ENCODE peak calls at places on chromosomes 11 and 22, in ten cellular contexts. One of them, this sample, is unnamed.

GRCh38 chr22:25054943-25055511 is 102.5 kb downstream of the KIAA1671 start:
- DNase-seq in GM12865: peak
- DNase-seq in left ventricle myocardium inferior: no peak
- DNase-seq in HCT116: no peak
- DNase-seq in CD8-positive, alpha-beta T cell: peak
- DNase-seq in sigmoid colon: no peak
- DNase-seq in pancreas: no peak
- DNase-seq in GM23338: no peak
- DNase-seq in neural progenitor cell: no peak
- DNase-seq in Panc1: no peak
- DNase-seq in this sample: no peak

GRCh38 chr22:42344391-42344861 is 74.0 kb upstream of the TCF20 start:
- DNase-seq in sigmoid colon: peak
- DNase-seq in GM23338: peak
- DNase-seq in CD8-positive, alpha-beta T cell: no peak
- DNase-seq in Panc1: no peak
- DNase-seq in pancreas: no peak
- DNase-seq in left ventricle myocardium inferior: peak
- DNase-seq in GM12865: no peak
- DNase-seq in HCT116: no peak
- DNase-seq in neural progenitor cell: peak
- DNase-seq in this sample: no peak

GRCh38 chr11:75465701-75466531 is 32.9 kb upstream of the KLHL35 start:
- DNase-seq in left ventricle myocardium inferior: no peak
- DNase-seq in CD8-positive, alpha-beta T cell: no peak
- DNase-seq in pancreas: no peak
- DNase-seq in sigmoid colon: no peak
- DNase-seq in GM12865: no peak
- DNase-seq in HCT116: no peak
- DNase-seq in Panc1: no peak
- DNase-seq in GM23338: peak
- DNase-seq in neural progenitor cell: peak
- DNase-seq in this sample: no peak

GRCh38 chr22:45341503-45341902 is 31.8 kb downstream of the FAM118A start:
- DNase-seq in neural progenitor cell: no peak
- DNase-seq in CD8-positive, alpha-beta T cell: peak
- DNase-seq in Panc1: no peak
- DNase-seq in GM23338: no peak
- DNase-seq in sigmoid colon: no peak
- DNase-seq in pancreas: no peak
- DNase-seq in HCT116: no peak
- DNase-seq in GM12865: peak
- DNase-seq in left ventricle myocardium inferior: no peak
- DNase-seq in this sample: no peak

GRCh38 chr11:111373590-111373989 is 5.5 kb downstream of the POU2AF1 start:
- DNase-seq in left ventricle myocardium inferior: no peak
- DNase-seq in CD8-positive, alpha-beta T cell: no peak
- DNase-seq in HCT116: no peak
- DNase-seq in neural progenitor cell: no peak
- DNase-seq in GM23338: no peak
- DNase-seq in pancreas: no peak
- DNase-seq in Panc1: no peak
- DNase-seq in sigmoid colon: no peak
- DNase-seq in GM12865: peak
- DNase-seq in this sample: no peak

GRCh38 chr11:126277322-126277721 is 5.6 kb upstream of the TIRAP start:
- DNase-seq in neural progenitor cell: no peak
- DNase-seq in Panc1: no peak
- DNase-seq in left ventricle myocardium inferior: no peak
- DNase-seq in CD8-positive, alpha-beta T cell: no peak
- DNase-seq in GM23338: no peak
- DNase-seq in sigmoid colon: no peak
- DNase-seq in pancreas: no peak
- DNase-seq in GM12865: no peak
- DNase-seq in HCT116: no peak
- DNase-seq in this sample: no peak

GRCh38 chr11:32426192-32426591 is 9.1 kb downstream of the WT1 start:
- DNase-seq in left ventricle myocardium inferior: no peak
- DNase-seq in pancreas: no peak
- DNase-seq in GM12865: no peak
- DNase-seq in GM23338: peak
- DNase-seq in Panc1: no peak
- DNase-seq in neural progenitor cell: peak
- DNase-seq in CD8-positive, alpha-beta T cell: no peak
- DNase-seq in HCT116: no peak
- DNase-seq in sigmoid colon: no peak
- DNase-seq in this sample: no peak

GRCh38 chr11:128796275-128796674 is 70.8 kb downstream of the KCNJ1 start:
- DNase-seq in sigmoid colon: no peak
- DNase-seq in GM23338: no peak
- DNase-seq in HCT116: no peak
- DNase-seq in pancreas: no peak
- DNase-seq in CD8-positive, alpha-beta T cell: no peak
- DNase-seq in left ventricle myocardium inferior: no peak
- DNase-seq in Panc1: no peak
- DNase-seq in GM12865: peak
- DNase-seq in neural progenitor cell: no peak
- DNase-seq in this sample: no peak

GRCh38 chr22:46064236-46064965 is 85.9 kb upstream of the PPARA start:
- DNase-seq in sigmoid colon: peak
- DNase-seq in GM12865: no peak
- DNase-seq in left ventricle myocardium inferior: peak
- DNase-seq in neural progenitor cell: no peak
- DNase-seq in GM23338: no peak
- DNase-seq in CD8-positive, alpha-beta T cell: no peak
- DNase-seq in Panc1: no peak
- DNase-seq in HCT116: no peak
- DNase-seq in pancreas: peak
- DNase-seq in this sample: peak

GRCh38 chr11:87425943-87426342 is 388.2 kb downstream of the TMEM135 start:
- DNase-seq in sigmoid colon: no peak
- DNase-seq in left ventricle myocardium inferior: no peak
- DNase-seq in GM23338: peak
- DNase-seq in pancreas: no peak
- DNase-seq in CD8-positive, alpha-beta T cell: no peak
- DNase-seq in neural progenitor cell: no peak
- DNase-seq in GM12865: no peak
- DNase-seq in HCT116: no peak
- DNase-seq in Panc1: no peak
- DNase-seq in this sample: no peak

GRCh38 chr11:279966-280761 is 2.0 kb downstream of the NLRP6 start:
- DNase-seq in GM23338: peak
- DNase-seq in HCT116: no peak
- DNase-seq in pancreas: peak
- DNase-seq in sigmoid colon: peak
- DNase-seq in Panc1: no peak
- DNase-seq in left ventricle myocardium inferior: no peak
- DNase-seq in CD8-positive, alpha-beta T cell: peak
- DNase-seq in neural progenitor cell: no peak
- DNase-seq in GM12865: no peak
- DNase-seq in this sample: peak

GRCh38 chr11:64211181-64211872 is 4.8 kb downstream of the FERMT3 start:
- DNase-seq in neural progenitor cell: no peak
- DNase-seq in pancreas: no peak
- DNase-seq in left ventricle myocardium inferior: no peak
- DNase-seq in CD8-positive, alpha-beta T cell: no peak
- DNase-seq in GM23338: no peak
- DNase-seq in sigmoid colon: no peak
- DNase-seq in GM12865: no peak
- DNase-seq in HCT116: no peak
- DNase-seq in Panc1: no peak
- DNase-seq in this sample: no peak

GRCh38 chr11:11787305-11788066 is 54.3 kb upstream of the USP47 start:
- DNase-seq in HCT116: peak
- DNase-seq in CD8-positive, alpha-beta T cell: peak
- DNase-seq in Panc1: peak
- DNase-seq in sigmoid colon: peak
- DNase-seq in GM23338: peak
- DNase-seq in GM12865: peak
- DNase-seq in pancreas: peak
- DNase-seq in neural progenitor cell: peak
- DNase-seq in left ventricle myocardium inferior: peak
- DNase-seq in this sample: peak

GRCh38 chr11:43680521-43681505 is at the start of gene HSD17B12:
- DNase-seq in left ventricle myocardium inferior: peak
- DNase-seq in Panc1: peak
- DNase-seq in GM12865: peak
- DNase-seq in sigmoid colon: peak
- DNase-seq in GM23338: peak
- DNase-seq in neural progenitor cell: peak
- DNase-seq in pancreas: peak
- DNase-seq in HCT116: peak
- DNase-seq in CD8-positive, alpha-beta T cell: peak
- DNase-seq in this sample: peak

GRCh38 chr11:8858808-8859207 is 52.2 kb upstream of the AKIP1 start:
- DNase-seq in pancreas: no peak
- DNase-seq in GM23338: no peak
- DNase-seq in Panc1: no peak
- DNase-seq in HCT116: no peak
- DNase-seq in left ventricle myocardium inferior: no peak
- DNase-seq in sigmoid colon: no peak
- DNase-seq in neural progenitor cell: no peak
- DNase-seq in GM12865: no peak
- DNase-seq in CD8-positive, alpha-beta T cell: no peak
- DNase-seq in this sample: no peak

GRCh38 chr11:44989831-44990566 is 39.3 kb upstream of the TP53I11 start:
- DNase-seq in sigmoid colon: peak
- DNase-seq in pancreas: peak
- DNase-seq in HCT116: no peak
- DNase-seq in left ventricle myocardium inferior: peak
- DNase-seq in neural progenitor cell: no peak
- DNase-seq in Panc1: no peak
- DNase-seq in CD8-positive, alpha-beta T cell: no peak
- DNase-seq in GM23338: no peak
- DNase-seq in GM12865: no peak
- DNase-seq in this sample: no peak

GRCh38 chr11:371716-372590 is 2.7 kb downstream of the B4GALNT4 start:
- DNase-seq in HCT116: no peak
- DNase-seq in GM23338: no peak
- DNase-seq in pancreas: no peak
- DNase-seq in sigmoid colon: no peak
- DNase-seq in GM12865: no peak
- DNase-seq in CD8-positive, alpha-beta T cell: no peak
- DNase-seq in neural progenitor cell: no peak
- DNase-seq in Panc1: no peak
- DNase-seq in left ventricle myocardium inferior: no peak
- DNase-seq in this sample: no peak

GRCh38 chr22:45575173-45575572 is 72.5 kb downstream of the FBLN1 start:
- DNase-seq in HCT116: no peak
- DNase-seq in sigmoid colon: no peak
- DNase-seq in GM12865: no peak
- DNase-seq in GM23338: no peak
- DNase-seq in pancreas: no peak
- DNase-seq in Panc1: no peak
- DNase-seq in neural progenitor cell: no peak
- DNase-seq in left ventricle myocardium inferior: no peak
- DNase-seq in CD8-positive, alpha-beta T cell: no peak
- DNase-seq in this sample: no peak

GRCh38 chr11:43951231-43951630 is 8.8 kb downstream of the C11orf96 start:
- DNase-seq in neural progenitor cell: peak
- DNase-seq in HCT116: no peak
- DNase-seq in GM12865: no peak
- DNase-seq in CD8-positive, alpha-beta T cell: no peak
- DNase-seq in sigmoid colon: no peak
- DNase-seq in Panc1: no peak
- DNase-seq in left ventricle myocardium inferior: no peak
- DNase-seq in GM23338: no peak
- DNase-seq in pancreas: no peak
- DNase-seq in this sample: no peak

GRCh38 chr11:130448416-130449068 is at the start of gene ADAMTS15:
- DNase-seq in Panc1: no peak
- DNase-seq in pancreas: peak
- DNase-seq in GM23338: peak
- DNase-seq in HCT116: peak
- DNase-seq in CD8-positive, alpha-beta T cell: no peak
- DNase-seq in neural progenitor cell: peak
- DNase-seq in GM12865: peak
- DNase-seq in sigmoid colon: peak
- DNase-seq in left ventricle myocardium inferior: peak
- DNase-seq in this sample: peak
- H3K4me3 ChIP-seq in Panc1: peak
- H3K4me3 ChIP-seq in pancreas: peak
- H3K4me3 ChIP-seq in GM23338: peak
- H3K4me3 ChIP-seq in HCT116: peak
- H3K4me3 ChIP-seq in CD8-positive, alpha-beta T cell: no peak
- H3K4me3 ChIP-seq in neural progenitor cell: peak
- H3K4me3 ChIP-seq in GM12865: peak
- H3K4me3 ChIP-seq in sigmoid colon: peak
- H3K4me3 ChIP-seq in left ventricle myocardium inferior: peak
- H3K4me3 ChIP-seq in this sample: peak

GRCh38 chr11:113663567-113663966 is 42.5 kb downstream of the TMPRSS5 start:
- DNase-seq in GM12865: no peak
- DNase-seq in neural progenitor cell: no peak
- DNase-seq in CD8-positive, alpha-beta T cell: no peak
- DNase-seq in left ventricle myocardium inferior: no peak
- DNase-seq in HCT116: no peak
- DNase-seq in GM23338: no peak
- DNase-seq in Panc1: no peak
- DNase-seq in pancreas: no peak
- DNase-seq in sigmoid colon: no peak
- DNase-seq in this sample: no peak
- TF ChIP-seq CTCF in GM12865: no peak
- TF ChIP-seq CTCF in neural progenitor cell: no peak
- TF ChIP-seq CTCF in CD8-positive, alpha-beta T cell: no peak
- TF ChIP-seq CTCF in left ventricle myocardium inferior: no peak
- TF ChIP-seq CTCF in HCT116: no peak
- TF ChIP-seq CTCF in GM23338: no peak
- TF ChIP-seq CTCF in Panc1: no peak
- TF ChIP-seq CTCF in pancreas: no peak
- TF ChIP-seq CTCF in sigmoid colon: no peak
- TF ChIP-seq CTCF in this sample: no peak

DNA sequence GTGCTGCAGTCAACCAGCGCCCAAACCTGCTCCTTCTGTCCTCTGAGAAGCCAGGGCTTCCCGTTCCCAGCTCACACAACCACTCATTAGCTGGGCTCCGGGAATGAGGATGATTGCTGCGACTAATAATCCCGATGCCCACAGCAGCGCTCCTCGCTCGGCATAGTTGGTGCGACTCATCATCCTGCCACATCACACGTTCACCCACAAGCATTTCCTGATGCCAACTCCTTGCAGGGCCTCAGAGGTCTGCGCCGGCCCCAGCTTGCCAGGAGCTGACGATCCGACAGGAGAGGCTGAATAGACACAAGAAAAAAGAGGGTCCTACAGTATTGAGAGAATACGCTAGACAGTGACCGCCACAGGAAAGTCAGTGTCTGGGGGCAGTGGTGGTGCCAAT is 10.6 kb upstream of the CSNK1E start:
- DNase-seq in CD8-positive, alpha-beta T cell: no peak
- DNase-seq in HCT116: no peak
- DNase-seq in pancreas: no peak
- DNase-seq in neural progenitor cell: no peak
- DNase-seq in sigmoid colon: no peak
- DNase-seq in Panc1: no peak
- DNase-seq in GM12865: no peak
- DNase-seq in GM23338: no peak
- DNase-seq in left ventricle myocardium inferior: no peak
- DNase-seq in this sample: peak
- H3K4me3 ChIP-seq in CD8-positive, alpha-beta T cell: no peak
- H3K4me3 ChIP-seq in HCT116: no peak
- H3K4me3 ChIP-seq in pancreas: no peak
- H3K4me3 ChIP-seq in neural progenitor cell: no peak
- H3K4me3 ChIP-seq in sigmoid colon: no peak
- H3K4me3 ChIP-seq in Panc1: no peak
- H3K4me3 ChIP-seq in GM12865: no peak
- H3K4me3 ChIP-seq in GM23338: no peak
- H3K4me3 ChIP-seq in left ventricle myocardium inferior: no peak
- H3K4me3 ChIP-seq in this sample: no peak

GRCh38 chr22:34115722-34116121 is 195.4 kb upstream of the LARGE1 start:
- DNase-seq in neural progenitor cell: no peak
- DNase-seq in pancreas: no peak
- DNase-seq in CD8-positive, alpha-beta T cell: no peak
- DNase-seq in sigmoid colon: no peak
- DNase-seq in GM12865: no peak
- DNase-seq in Panc1: no peak
- DNase-seq in left ventricle myocardium inferior: no peak
- DNase-seq in GM23338: no peak
- DNase-seq in HCT116: no peak
- DNase-seq in this sample: no peak
- TF ChIP-seq CTCF in neural progenitor cell: no peak
- TF ChIP-seq CTCF in pancreas: no peak
- TF ChIP-seq CTCF in CD8-positive, alpha-beta T cell: no peak
- TF ChIP-seq CTCF in sigmoid colon: no peak
- TF ChIP-seq CTCF in GM12865: no peak
- TF ChIP-seq CTCF in Panc1: no peak
- TF ChIP-seq CTCF in left ventricle myocardium inferior: no peak
- TF ChIP-seq CTCF in GM23338: no peak
- TF ChIP-seq CTCF in HCT116: no peak
- TF ChIP-seq CTCF in this sample: no peak